ENCODE peak calls at places on chromosomes 4 and X, in seven cellular contexts. C, H, E, J, L, V and T are unnamed samples.

GRCh38 chrX:115378471-115378870 is 89.0 kb downstream of the LUZP4 start:
- DNase-seq in C (no peak), E (no peak), L (no peak), V (no peak), J (no peak), H (no peak), T (no peak)

GRCh38 chr4:139922625-139923024 is 231.4 kb downstream of the MAML3 start:
- DNase-seq in V (no peak), C (no peak), H (no peak), L (no peak), J (no peak), E (no peak), T (no peak)

GRCh38 chr4:47505666-47506065 is 20.6 kb downstream of the ATP10D start:
- DNase-seq in V (no peak), J (no peak), H (no peak), C (no peak), L (no peak), E (no peak), T (no peak)

GRCh38 chr4:186037692-186038658 is 31.0 kb upstream of the TLR3 start:
- DNase-seq in J (no peak), L (peak; percentile 61), C (no peak), H (peak; percentile 1), E (no peak), V (peak; percentile 83), T (peak; percentile 76)

GRCh38 chrX:114774691-114775090 is 190.8 kb downstream of the HTR2C start:
- DNase-seq in L (no peak), V (peak; percentile 11), E (no peak), C (no peak), H (no peak), J (no peak), T (peak; percentile 38)

GRCh38 chr4:121484633-121485032 is 103.8 kb upstream of the QRFPR start:
- DNase-seq in H (no peak), L (no peak), C (no peak), V (peak; percentile 73), J (no peak), E (no peak), T (peak; percentile 77)

GRCh38 chrX:119042996-119043395 is 29.8 kb upstream of the CT47C1 start:
- DNase-seq in L (no peak), C (no peak), V (no peak), E (no peak), J (no peak), H (no peak), T (no peak)

GRCh38 chr4:173056271-173056670 is 112.3 kb upstream of the GALNT7 start:
- DNase-seq in E (no peak), V (no peak), C (no peak), J (no peak), H (no peak), L (no peak), T (peak; percentile 58)

GRCh38 chr4:69830529-69831269 is 29.2 kb downstream of the SULT1E1 start:
- DNase-seq in L (peak; percentile 71), H (no peak), V (peak; percentile 76), E (no peak), C (no peak), J (no peak), T (peak; percentile 47)

GRCh38 chrX:69055193-69055592 is 110.1 kb downstream of the PJA1 start:
- DNase-seq in E (no peak), C (no peak), H (no peak), L (no peak), J (no peak), V (no peak), T (no peak)

GRCh38 chr4:6956087-6956433 is 46.4 kb downstream of the TBC1D14 start:
- DNase-seq in C (no peak), E (no peak), H (no peak), J (no peak), V (no peak), L (peak; percentile 16), T (no peak)

GRCh38 chr4:74042681-74043080 is 4.2 kb upstream of the CXCL3 start:
- DNase-seq in V (peak; percentile 54), E (no peak), H (no peak), J (no peak), L (peak; percentile 49), C (no peak), T (peak; percentile 29)

GRCh38 chr4:108001540-108001939 is 11.9 kb downstream of the HADH start:
- DNase-seq in L (no peak), H (no peak), E (no peak), C (no peak), J (no peak), V (no peak), T (no peak)

GRCh38 chrX:34638116-34638515 is 19.0 kb downstream of the TMEM47 start:
- DNase-seq in J (no peak), L (no peak), E (no peak), C (no peak), H (no peak), V (peak; percentile 80), T (peak; percentile 25)

GRCh38 chr4:40264497-40264896 is 67.7 kb downstream of the RHOH start:
- DNase-seq in E (no peak), C (no peak), J (no peak), V (peak; percentile 37), H (no peak), L (no peak), T (peak; percentile 81)

GRCh38 chr4:119261986-119262385 is 49.5 kb downstream of the USP53 start:
- DNase-seq in V (no peak), L (no peak), C (no peak), H (no peak), J (no peak), E (no peak), T (no peak)

GRCh38 chrX:40012800-40013682 is 84.7 kb downstream of the BCOR start:
- DNase-seq in C (peak; percentile 66), E (no peak), H (no peak), V (peak; percentile 91), J (no peak), L (peak; percentile 90), T (peak; percentile 64)

GRCh38 chr4:70183168-70183939 is 12.2 kb upstream of the ODAM start:
- DNase-seq in H (no peak), L (peak; percentile 27), E (no peak), J (no peak), V (peak; percentile 79), C (no peak), T (peak; percentile 80)

GRCh38 chrX:150683536-150684146 is 9.6 kb upstream of the MTMR1 start:
- DNase-seq in H (no peak), V (peak; percentile 49), E (no peak), C (no peak), J (no peak), L (no peak), T (peak; percentile 63)

GRCh38 chr4:78320353-78320935 is 231.1 kb upstream of the ANXA3 start:
- DNase-seq in H (no peak), V (no peak), C (no peak), E (no peak), L (no peak), J (no peak), T (no peak)

GRCh38 chr4:1410491-1411325 is 4.5 kb upstream of the NKX1-1 start:
- DNase-seq in H (no peak), C (no peak), E (peak; percentile 16), L (peak; percentile 20), J (no peak), V (peak; percentile 87), T (peak; percentile 82)

GRCh38 chr4:183099537-183100297 is 660 bp downstream of the WWC2 start:
- DNase-seq in H (no peak), J (no peak), E (peak; percentile 3), C (peak; percentile 60), V (peak; percentile 73), L (no peak), T (peak; percentile 90)

GRCh38 chr4:66160606-66161005 is 490.3 kb upstream of the EPHA5 start:
- DNase-seq in E (no peak), H (no peak), V (no peak), C (no peak), L (no peak), J (no peak), T (no peak)

GRCh38 chr4:118954246-118954645 is 65.6 kb downstream of the SYNPO2 start:
- DNase-seq in C (no peak), L (no peak), V (no peak), J (no peak), E (no peak), H (no peak), T (no peak)